ENCODE peak calls at places on chromosomes 11 and 22, in four cellular contexts. One of them, this sample, is unnamed.

GRCh38 chr11:43518407-43519165 is 159.9 kb downstream of the TTC17 start:
- DNase-seq in K562: no peak
- DNase-seq in suprapubic skin: no peak
- DNase-seq in sigmoid colon: no peak
- DNase-seq in this sample: no peak

GRCh38 chr11:27619039-27619438 is 81.2 kb downstream of the BDNF start:
- DNase-seq in K562: no peak
- DNase-seq in suprapubic skin: no peak
- DNase-seq in sigmoid colon: no peak
- DNase-seq in this sample: no peak

GRCh38 chr11:47271961-47272661 is 2.2 kb downstream of the MADD start:
- DNase-seq in K562: no peak
- DNase-seq in suprapubic skin: no peak
- DNase-seq in sigmoid colon: no peak
- DNase-seq in this sample: peak

GRCh38 chr11:19432370-19433163 is 191.8 kb upstream of the E2F8 start:
- DNase-seq in K562: no peak
- DNase-seq in suprapubic skin: no peak
- DNase-seq in sigmoid colon: no peak
- DNase-seq in this sample: peak

GRCh38 chr22:48572951-48573350 is 1254.7 kb downstream of the BRD1 start:
- DNase-seq in K562: no peak
- DNase-seq in suprapubic skin: no peak
- DNase-seq in sigmoid colon: no peak
- DNase-seq in this sample: no peak

GRCh38 chr11:33533668-33534067 is 167.0 kb downstream of the C11orf91 start:
- DNase-seq in K562: no peak
- DNase-seq in suprapubic skin: no peak
- DNase-seq in sigmoid colon: no peak
- DNase-seq in this sample: no peak

GRCh38 chr11:2435288-2436012 is 8.9 kb downstream of the TRPM5 start:
- DNase-seq in K562: no peak
- DNase-seq in suprapubic skin: no peak
- DNase-seq in sigmoid colon: no peak
- DNase-seq in this sample: no peak

GRCh38 chr11:77046060-77046501 is 11.9 kb downstream of the B3GNT6 start:
- DNase-seq in K562: peak
- DNase-seq in suprapubic skin: no peak
- DNase-seq in sigmoid colon: peak
- DNase-seq in this sample: peak

GRCh38 chr11:27926981-27927481 is 180.9 kb downstream of the KIF18A start:
- DNase-seq in K562: no peak
- DNase-seq in suprapubic skin: no peak
- DNase-seq in sigmoid colon: no peak
- DNase-seq in this sample: no peak

GRCh38 chr11:16749092-16749491 is 10.6 kb downstream of the C11orf58 start:
- DNase-seq in K562: no peak
- DNase-seq in suprapubic skin: no peak
- DNase-seq in sigmoid colon: no peak
- DNase-seq in this sample: no peak

GRCh38 chr11:83078269-83078668 is 6.6 kb upstream of the RAB30 start:
- DNase-seq in K562: no peak
- DNase-seq in suprapubic skin: no peak
- DNase-seq in sigmoid colon: no peak
- DNase-seq in this sample: no peak

GRCh38 chr22:22533863-22534262 is 13.8 kb upstream of the ZNF280A start:
- DNase-seq in K562: no peak
- DNase-seq in suprapubic skin: no peak
- DNase-seq in sigmoid colon: no peak
- DNase-seq in this sample: no peak

GRCh38 chr11:66371627-66372415 is at the start of gene SLC29A2:
- DNase-seq in K562: peak
- DNase-seq in suprapubic skin: no peak
- DNase-seq in sigmoid colon: no peak
- DNase-seq in this sample: peak
- TF ChIP-seq EP300 in K562: no peak
- TF ChIP-seq EP300 in suprapubic skin: no peak
- TF ChIP-seq EP300 in sigmoid colon: no peak
- TF ChIP-seq EP300 in this sample: no peak

DNA sequence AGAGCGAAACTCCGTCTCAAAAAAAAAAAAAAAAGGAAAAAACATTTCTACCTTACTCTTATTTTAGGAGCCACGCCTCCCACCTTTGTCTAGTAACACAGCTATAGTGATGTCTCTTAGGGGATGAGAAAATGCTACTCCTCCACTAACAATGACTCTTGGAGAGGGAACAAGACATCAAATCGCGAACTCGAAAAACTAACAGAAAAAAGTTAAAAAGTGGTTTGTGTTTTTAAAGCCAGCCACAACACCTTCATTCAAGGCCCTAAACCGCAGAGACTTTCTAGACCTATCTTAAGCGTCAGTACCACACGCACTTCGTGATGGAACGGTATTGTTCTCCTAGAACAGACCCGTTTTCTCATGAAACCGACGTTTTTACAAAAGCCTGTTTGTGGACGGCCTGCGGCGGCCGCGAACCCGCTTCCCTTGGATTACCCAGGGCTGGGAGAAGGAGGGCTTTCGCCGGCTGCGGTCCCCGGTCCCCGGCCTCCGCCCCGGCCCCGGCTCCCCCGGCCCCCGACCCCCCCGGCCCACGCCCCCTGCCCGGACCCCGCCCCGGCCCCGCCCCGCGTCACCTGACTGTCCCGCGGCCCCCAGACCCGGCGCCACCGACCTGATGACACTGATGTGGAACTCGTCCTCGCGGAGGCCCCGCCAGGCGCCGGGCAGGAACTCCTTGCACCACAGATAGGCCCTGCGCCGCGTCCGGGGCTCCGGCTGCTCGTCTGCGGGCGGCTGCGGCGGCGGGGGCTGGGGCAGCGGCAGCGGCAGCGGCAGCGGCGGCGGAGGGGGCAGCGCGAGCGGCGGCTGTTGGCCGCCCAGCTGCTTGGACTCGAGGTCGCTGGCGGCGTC is 749 bp downstream of the CHKA start:
- DNase-seq in K562: peak
- DNase-seq in suprapubic skin: peak
- DNase-seq in sigmoid colon: peak
- DNase-seq in this sample: peak
- TF ChIP-seq EP300 in K562: no peak
- TF ChIP-seq EP300 in suprapubic skin: no peak
- TF ChIP-seq EP300 in sigmoid colon: no peak
- TF ChIP-seq EP300 in this sample: no peak

GRCh38 chr11:130601764-130602163 is 153.3 kb downstream of the ADAMTS15 start:
- DNase-seq in K562: no peak
- DNase-seq in suprapubic skin: no peak
- DNase-seq in sigmoid colon: no peak
- DNase-seq in this sample: no peak

GRCh38 chr11:130600139-130600538 is 151.7 kb downstream of the ADAMTS15 start:
- DNase-seq in K562: no peak
- DNase-seq in suprapubic skin: no peak
- DNase-seq in sigmoid colon: no peak
- DNase-seq in this sample: no peak

GRCh38 chr11:130602700-130603584 is 154.5 kb downstream of the ADAMTS15 start:
- DNase-seq in K562: no peak
- DNase-seq in suprapubic skin: no peak
- DNase-seq in sigmoid colon: no peak
- DNase-seq in this sample: no peak

GRCh38 chr11:130600616-130601015 is 152.2 kb downstream of the ADAMTS15 start:
- DNase-seq in K562: no peak
- DNase-seq in suprapubic skin: no peak
- DNase-seq in sigmoid colon: no peak
- DNase-seq in this sample: no peak

GRCh38 chr11:130601141-130601540 is 152.7 kb downstream of the ADAMTS15 start:
- DNase-seq in K562: no peak
- DNase-seq in suprapubic skin: peak
- DNase-seq in sigmoid colon: peak
- DNase-seq in this sample: peak
- TF ChIP-seq EP300 in K562: no peak
- TF ChIP-seq EP300 in suprapubic skin: no peak
- TF ChIP-seq EP300 in sigmoid colon: peak
- TF ChIP-seq EP300 in this sample: no peak

GRCh38 chr11:119084663-119085522 is at the start of gene HMBS:
- DNase-seq in K562: peak
- DNase-seq in suprapubic skin: peak
- DNase-seq in sigmoid colon: peak
- DNase-seq in this sample: peak
- TF ChIP-seq EP300 in K562: no peak
- TF ChIP-seq EP300 in suprapubic skin: no peak
- TF ChIP-seq EP300 in sigmoid colon: no peak
- TF ChIP-seq EP300 in this sample: no peak

DNA sequence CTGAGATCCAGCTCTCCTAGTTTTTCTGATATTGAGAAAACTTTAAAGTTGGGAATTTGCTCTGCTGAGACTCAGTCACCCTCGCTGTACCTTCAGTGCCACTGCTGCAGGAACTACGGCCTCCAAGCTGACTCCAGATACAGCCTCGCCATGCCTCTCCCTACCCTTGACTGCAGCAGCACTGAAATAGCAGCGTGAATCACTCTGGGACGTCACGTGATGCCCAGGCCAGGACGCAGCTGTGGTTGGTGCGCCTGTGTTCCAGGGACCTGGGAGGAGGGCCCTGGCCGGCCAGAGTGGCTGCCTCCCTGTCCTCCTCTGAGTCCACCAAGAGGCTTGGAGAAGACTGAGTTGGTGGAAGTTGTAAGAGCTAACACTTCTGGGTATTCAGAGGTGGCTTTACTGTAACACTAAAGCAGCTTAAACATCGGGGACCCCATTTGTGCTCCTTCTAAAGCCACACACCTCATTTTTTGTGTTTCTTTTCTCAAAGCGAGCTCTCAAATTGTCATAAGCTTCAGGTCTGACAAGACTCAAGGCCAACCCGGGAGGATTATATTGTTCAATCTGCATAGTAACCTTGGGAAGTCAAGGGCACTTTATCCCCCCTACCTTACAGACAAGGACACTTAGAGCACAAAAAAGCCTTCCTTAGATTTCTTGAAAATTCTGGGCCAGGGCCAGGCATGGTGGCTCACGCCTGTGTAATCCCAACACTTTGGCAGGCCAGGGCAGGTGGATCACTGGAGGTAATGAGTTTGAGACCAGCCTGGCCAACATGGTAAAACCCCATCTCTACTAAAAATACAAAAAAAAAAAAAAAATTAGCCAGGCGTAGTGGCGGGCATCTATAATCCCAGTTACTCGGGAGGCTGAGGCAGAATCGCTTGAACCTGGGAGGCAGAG is 4.2 kb upstream of the STIP1 start:
- DNase-seq in K562: peak
- DNase-seq in suprapubic skin: peak
- DNase-seq in sigmoid colon: peak
- DNase-seq in this sample: peak
- TF ChIP-seq EP300 in K562: no peak
- TF ChIP-seq EP300 in suprapubic skin: no peak
- TF ChIP-seq EP300 in sigmoid colon: no peak
- TF ChIP-seq EP300 in this sample: no peak